ENCODE peak calls at places on chromosomes 7 and 10, in eight cellular contexts. One of them, this sample, is unnamed.

GRCh38 chr10:72276013-72276387 is 2.3 kb downstream of the DDIT4 start:
- DNase-seq in LoVo: no peak
- DNase-seq in B cell: no peak
- DNase-seq in left ventricle myocardium inferior: no peak
- DNase-seq in body of pancreas: peak
- DNase-seq in NCI-H2029: peak
- DNase-seq in NCI-H460: no peak
- DNase-seq in nucleus accumbens: no peak
- DNase-seq in this sample: no peak

GRCh38 chr10:120607016-120607709 is 150.1 kb downstream of the PLPP4 start:
- DNase-seq in nucleus accumbens: no peak
- DNase-seq in NCI-H2029: no peak
- DNase-seq in LoVo: no peak
- DNase-seq in NCI-H460: no peak
- DNase-seq in body of pancreas: no peak
- DNase-seq in left ventricle myocardium inferior: no peak
- DNase-seq in B cell: no peak
- DNase-seq in this sample: no peak

GRCh38 chr7:91634485-91635177 is 245.9 kb downstream of the MTERF1 start:
- DNase-seq in left ventricle myocardium inferior: no peak
- DNase-seq in body of pancreas: no peak
- DNase-seq in NCI-H2029: peak
- DNase-seq in LoVo: no peak
- DNase-seq in B cell: no peak
- DNase-seq in NCI-H460: no peak
- DNase-seq in nucleus accumbens: no peak
- DNase-seq in this sample: no peak

GRCh38 chr7:53697913-53698312 is 662.5 kb downstream of the POM121L12 start:
- DNase-seq in LoVo: no peak
- DNase-seq in B cell: no peak
- DNase-seq in nucleus accumbens: no peak
- DNase-seq in NCI-H2029: no peak
- DNase-seq in left ventricle myocardium inferior: no peak
- DNase-seq in body of pancreas: no peak
- DNase-seq in NCI-H460: no peak
- DNase-seq in this sample: no peak

GRCh38 chr7:29139191-29139590 is 7.1 kb downstream of the CPVL start:
- DNase-seq in LoVo: no peak
- DNase-seq in nucleus accumbens: no peak
- DNase-seq in B cell: no peak
- DNase-seq in NCI-H460: no peak
- DNase-seq in body of pancreas: no peak
- DNase-seq in NCI-H2029: no peak
- DNase-seq in left ventricle myocardium inferior: no peak
- DNase-seq in this sample: no peak

GRCh38 chr7:101781384-101781783 is 36.0 kb upstream of the CUX1 start:
- DNase-seq in LoVo: no peak
- DNase-seq in NCI-H2029: no peak
- DNase-seq in B cell: no peak
- DNase-seq in nucleus accumbens: no peak
- DNase-seq in body of pancreas: peak
- DNase-seq in left ventricle myocardium inferior: no peak
- DNase-seq in NCI-H460: no peak
- DNase-seq in this sample: no peak

GRCh38 chr7:44685723-44686122 is 62.9 kb upstream of the ZMIZ2 start:
- DNase-seq in NCI-H460: no peak
- DNase-seq in B cell: no peak
- DNase-seq in NCI-H2029: no peak
- DNase-seq in body of pancreas: no peak
- DNase-seq in LoVo: no peak
- DNase-seq in nucleus accumbens: no peak
- DNase-seq in left ventricle myocardium inferior: no peak
- DNase-seq in this sample: no peak

GRCh38 chr7:380724-381210 is 90.8 kb downstream of the FOXL3 start:
- DNase-seq in body of pancreas: peak
- DNase-seq in LoVo: no peak
- DNase-seq in nucleus accumbens: no peak
- DNase-seq in left ventricle myocardium inferior: no peak
- DNase-seq in NCI-H2029: no peak
- DNase-seq in NCI-H460: no peak
- DNase-seq in B cell: peak
- DNase-seq in this sample: peak

GRCh38 chr7:45915606-45916005 is 5.5 kb downstream of the IGFBP3 start:
- DNase-seq in NCI-H460: no peak
- DNase-seq in nucleus accumbens: no peak
- DNase-seq in LoVo: no peak
- DNase-seq in left ventricle myocardium inferior: no peak
- DNase-seq in body of pancreas: no peak
- DNase-seq in B cell: no peak
- DNase-seq in NCI-H2029: no peak
- DNase-seq in this sample: no peak

GRCh38 chr10:103504181-103504783 is 10.8 kb downstream of the NEURL1 start:
- DNase-seq in body of pancreas: peak
- DNase-seq in NCI-H2029: no peak
- DNase-seq in nucleus accumbens: no peak
- DNase-seq in B cell: no peak
- DNase-seq in NCI-H460: no peak
- DNase-seq in left ventricle myocardium inferior: no peak
- DNase-seq in LoVo: peak
- DNase-seq in this sample: peak

GRCh38 chr10:97498841-97499560 is at the start of gene UBTD1:
- DNase-seq in LoVo: no peak
- DNase-seq in left ventricle myocardium inferior: peak
- DNase-seq in B cell: peak
- DNase-seq in NCI-H2029: no peak
- DNase-seq in body of pancreas: peak
- DNase-seq in nucleus accumbens: no peak
- DNase-seq in NCI-H460: no peak
- DNase-seq in this sample: peak

GRCh38 chr7:63521-64021 is 128.8 kb upstream of the FAM20C start:
- DNase-seq in NCI-H2029: no peak
- DNase-seq in B cell: no peak
- DNase-seq in LoVo: no peak
- DNase-seq in left ventricle myocardium inferior: peak
- DNase-seq in nucleus accumbens: no peak
- DNase-seq in NCI-H460: no peak
- DNase-seq in body of pancreas: no peak
- DNase-seq in this sample: peak

GRCh38 chr7:133044722-133045473 is 37.0 kb downstream of the CHCHD3 start:
- DNase-seq in LoVo: no peak
- DNase-seq in NCI-H460: no peak
- DNase-seq in nucleus accumbens: no peak
- DNase-seq in left ventricle myocardium inferior: no peak
- DNase-seq in NCI-H2029: no peak
- DNase-seq in body of pancreas: no peak
- DNase-seq in B cell: no peak
- DNase-seq in this sample: no peak

GRCh38 chr10:124547651-124548168 is 86.1 kb downstream of the LHPP start:
- DNase-seq in body of pancreas: no peak
- DNase-seq in left ventricle myocardium inferior: no peak
- DNase-seq in B cell: no peak
- DNase-seq in NCI-H2029: no peak
- DNase-seq in LoVo: no peak
- DNase-seq in nucleus accumbens: no peak
- DNase-seq in NCI-H460: no peak
- DNase-seq in this sample: no peak

GRCh38 chr7:15326044-15326644 is 235.7 kb downstream of the AGMO start:
- DNase-seq in B cell: no peak
- DNase-seq in left ventricle myocardium inferior: no peak
- DNase-seq in nucleus accumbens: no peak
- DNase-seq in NCI-H460: peak
- DNase-seq in LoVo: peak
- DNase-seq in body of pancreas: no peak
- DNase-seq in NCI-H2029: no peak
- DNase-seq in this sample: no peak

GRCh38 chr7:145868935-145869334 is 247.7 kb upstream of the CNTNAP2 start:
- DNase-seq in NCI-H2029: no peak
- DNase-seq in B cell: no peak
- DNase-seq in LoVo: no peak
- DNase-seq in left ventricle myocardium inferior: no peak
- DNase-seq in NCI-H460: no peak
- DNase-seq in nucleus accumbens: no peak
- DNase-seq in body of pancreas: no peak
- DNase-seq in this sample: no peak

GRCh38 chr7:101186839-101187448 is 6.9 kb upstream of the NAT16 start:
- DNase-seq in left ventricle myocardium inferior: no peak
- DNase-seq in NCI-H2029: no peak
- DNase-seq in nucleus accumbens: no peak
- DNase-seq in NCI-H460: no peak
- DNase-seq in body of pancreas: no peak
- DNase-seq in B cell: no peak
- DNase-seq in LoVo: no peak
- DNase-seq in this sample: no peak

GRCh38 chr7:3087243-3087642 is 43.6 kb upstream of the CARD11 start:
- DNase-seq in B cell: no peak
- DNase-seq in NCI-H460: no peak
- DNase-seq in left ventricle myocardium inferior: no peak
- DNase-seq in LoVo: no peak
- DNase-seq in NCI-H2029: no peak
- DNase-seq in body of pancreas: no peak
- DNase-seq in nucleus accumbens: no peak
- DNase-seq in this sample: no peak

GRCh38 chr10:129725482-129725881 is 238.6 kb downstream of the EBF3 start:
- DNase-seq in NCI-H2029: no peak
- DNase-seq in body of pancreas: no peak
- DNase-seq in nucleus accumbens: no peak
- DNase-seq in left ventricle myocardium inferior: no peak
- DNase-seq in NCI-H460: no peak
- DNase-seq in B cell: no peak
- DNase-seq in LoVo: no peak
- DNase-seq in this sample: no peak

GRCh38 chr7:2116086-2116810 is 116.5 kb downstream of the MAD1L1 start:
- DNase-seq in B cell: no peak
- DNase-seq in left ventricle myocardium inferior: peak
- DNase-seq in nucleus accumbens: no peak
- DNase-seq in body of pancreas: no peak
- DNase-seq in NCI-H2029: peak
- DNase-seq in LoVo: no peak
- DNase-seq in NCI-H460: no peak
- DNase-seq in this sample: no peak

GRCh38 chr7:21430575-21430954 is 2.7 kb downstream of the SP4 start:
- DNase-seq in NCI-H460: no peak
- DNase-seq in LoVo: no peak
- DNase-seq in NCI-H2029: no peak
- DNase-seq in nucleus accumbens: no peak
- DNase-seq in body of pancreas: peak
- DNase-seq in left ventricle myocardium inferior: no peak
- DNase-seq in B cell: no peak
- DNase-seq in this sample: no peak

GRCh38 chr7:95776561-95777185 is 4.3 kb downstream of the DYNC1I1 start:
- DNase-seq in B cell: no peak
- DNase-seq in NCI-H2029: no peak
- DNase-seq in LoVo: peak
- DNase-seq in body of pancreas: no peak
- DNase-seq in NCI-H460: no peak
- DNase-seq in left ventricle myocardium inferior: no peak
- DNase-seq in nucleus accumbens: no peak
- DNase-seq in this sample: no peak

GRCh38 chr7:106568680-106569499 is 92.1 kb downstream of the CCDC71L start:
- DNase-seq in LoVo: peak
- DNase-seq in NCI-H460: peak
- DNase-seq in left ventricle myocardium inferior: no peak
- DNase-seq in NCI-H2029: no peak
- DNase-seq in B cell: no peak
- DNase-seq in body of pancreas: no peak
- DNase-seq in nucleus accumbens: no peak
- DNase-seq in this sample: no peak

GRCh38 chr7:138116156-138116555 is 39.9 kb downstream of the AKR1D1 start:
- DNase-seq in NCI-H2029: no peak
- DNase-seq in left ventricle myocardium inferior: no peak
- DNase-seq in nucleus accumbens: no peak
- DNase-seq in NCI-H460: no peak
- DNase-seq in LoVo: peak
- DNase-seq in body of pancreas: no peak
- DNase-seq in B cell: no peak
- DNase-seq in this sample: no peak

GRCh38 chr7:130392456-130392860 is 12.2 kb downstream of the CPA1 start:
- DNase-seq in B cell: no peak
- DNase-seq in LoVo: no peak
- DNase-seq in NCI-H2029: no peak
- DNase-seq in body of pancreas: no peak
- DNase-seq in NCI-H460: no peak
- DNase-seq in nucleus accumbens: no peak
- DNase-seq in left ventricle myocardium inferior: no peak
- DNase-seq in this sample: no peak

GRCh38 chr7:111199643-111200042 is 108.7 kb downstream of the LRRN3 start:
- DNase-seq in B cell: no peak
- DNase-seq in LoVo: peak
- DNase-seq in NCI-H460: no peak
- DNase-seq in NCI-H2029: no peak
- DNase-seq in nucleus accumbens: no peak
- DNase-seq in body of pancreas: no peak
- DNase-seq in left ventricle myocardium inferior: no peak
- DNase-seq in this sample: no peak

GRCh38 chr10:133115981-133116380 is 28.3 kb downstream of the ADGRA1 start:
- DNase-seq in NCI-H2029: no peak
- DNase-seq in body of pancreas: no peak
- DNase-seq in LoVo: no peak
- DNase-seq in NCI-H460: no peak
- DNase-seq in nucleus accumbens: no peak
- DNase-seq in left ventricle myocardium inferior: no peak
- DNase-seq in B cell: no peak
- DNase-seq in this sample: no peak

GRCh38 chr7:16367115-16367514 is 54.2 kb downstream of the CRPPA start:
- DNase-seq in body of pancreas: no peak
- DNase-seq in LoVo: no peak
- DNase-seq in left ventricle myocardium inferior: no peak
- DNase-seq in nucleus accumbens: no peak
- DNase-seq in B cell: no peak
- DNase-seq in NCI-H2029: no peak
- DNase-seq in NCI-H460: no peak
- DNase-seq in this sample: no peak

GRCh38 chr7:55099086-55099831 is 80.4 kb downstream of the EGFR start:
- DNase-seq in body of pancreas: no peak
- DNase-seq in B cell: no peak
- DNase-seq in NCI-H2029: no peak
- DNase-seq in NCI-H460: no peak
- DNase-seq in nucleus accumbens: no peak
- DNase-seq in LoVo: no peak
- DNase-seq in left ventricle myocardium inferior: peak
- DNase-seq in this sample: no peak

GRCh38 chr10:79239275-79239779 is 107.9 kb upstream of the PPIF start:
- DNase-seq in body of pancreas: no peak
- DNase-seq in LoVo: no peak
- DNase-seq in B cell: no peak
- DNase-seq in NCI-H2029: no peak
- DNase-seq in left ventricle myocardium inferior: peak
- DNase-seq in nucleus accumbens: no peak
- DNase-seq in NCI-H460: no peak
- DNase-seq in this sample: no peak

This sample was measured in aorta.